ENCODE peak calls at places on chromosome 22, in seven cellular contexts. One of them, this sample, is unnamed.

GRCh38 chr22:17974703-17975372 is 49.5 kb downstream of the MICAL3 start:
- DNase-seq in upper lobe of right lung: no peak
- DNase-seq in RWPE1: no peak
- DNase-seq in WTC11: no peak
- DNase-seq in HuH-7.5: no peak
- DNase-seq in kidney epithelial cell: no peak
- DNase-seq in uterus: no peak
- DNase-seq in this sample: no peak

GRCh38 chr22:40204331-40205116 is 26.8 kb downstream of the TNRC6B start:
- DNase-seq in upper lobe of right lung: no peak
- DNase-seq in RWPE1: no peak
- DNase-seq in WTC11: no peak
- DNase-seq in HuH-7.5: peak; percentile 15
- DNase-seq in kidney epithelial cell: no peak
- DNase-seq in uterus: peak; percentile 34
- DNase-seq in this sample: no peak

GRCh38 chr22:48561676-48562075 is 1266.0 kb downstream of the BRD1 start:
- DNase-seq in upper lobe of right lung: no peak
- DNase-seq in RWPE1: no peak
- DNase-seq in WTC11: no peak
- DNase-seq in HuH-7.5: no peak
- DNase-seq in kidney epithelial cell: no peak
- DNase-seq in uterus: no peak
- DNase-seq in this sample: no peak

GRCh38 chr22:49738006-49738405 is 89.7 kb downstream of the BRD1 start:
- DNase-seq in upper lobe of right lung: peak; percentile 30
- DNase-seq in RWPE1: no peak
- DNase-seq in WTC11: no peak
- DNase-seq in HuH-7.5: no peak
- DNase-seq in kidney epithelial cell: no peak
- DNase-seq in uterus: no peak
- DNase-seq in this sample: no peak

GRCh38 chr22:46010951-46011626 is 34.1 kb upstream of the WNT7B start:
- DNase-seq in upper lobe of right lung: peak; percentile 62
- DNase-seq in RWPE1: no peak
- DNase-seq in WTC11: no peak
- DNase-seq in HuH-7.5: no peak
- DNase-seq in kidney epithelial cell: no peak
- DNase-seq in uterus: peak; percentile 29
- DNase-seq in this sample: no peak

GRCh38 chr22:24086310-24086709 is 75.2 kb downstream of the CABIN1 start:
- DNase-seq in upper lobe of right lung: peak; percentile 66
- DNase-seq in RWPE1: no peak
- DNase-seq in WTC11: no peak
- DNase-seq in HuH-7.5: no peak
- DNase-seq in kidney epithelial cell: no peak
- DNase-seq in uterus: no peak
- DNase-seq in this sample: no peak

GRCh38 chr22:40036591-40037225 is 42.0 kb downstream of the FAM83F start:
- DNase-seq in upper lobe of right lung: peak; percentile 74
- DNase-seq in RWPE1: peak; percentile 59
- DNase-seq in WTC11: peak; percentile 77
- DNase-seq in HuH-7.5: peak; percentile 60
- DNase-seq in kidney epithelial cell: no peak
- DNase-seq in uterus: peak; percentile 32
- DNase-seq in this sample: peak; percentile 74

GRCh38 chr22:38973289-38974169 is 8.6 kb upstream of the APOBEC3B start:
- DNase-seq in upper lobe of right lung: no peak
- DNase-seq in RWPE1: peak; percentile 33
- DNase-seq in WTC11: peak; percentile 62
- DNase-seq in HuH-7.5: no peak
- DNase-seq in kidney epithelial cell: no peak
- DNase-seq in uterus: no peak
- DNase-seq in this sample: peak; percentile 67

GRCh38 chr22:44697423-44698179 is 4.4 kb upstream of the PRR5 start:
- DNase-seq in upper lobe of right lung: peak; percentile 92
- DNase-seq in RWPE1: peak; percentile 53
- DNase-seq in WTC11: peak; percentile 93
- DNase-seq in HuH-7.5: peak; percentile 68
- DNase-seq in kidney epithelial cell: no peak
- DNase-seq in uterus: peak; percentile 76
- DNase-seq in this sample: peak; percentile 94

GRCh38 chr22:28977050-28977449 is 84.6 kb downstream of the C22orf31 start:
- DNase-seq in upper lobe of right lung: no peak
- DNase-seq in RWPE1: no peak
- DNase-seq in WTC11: no peak
- DNase-seq in HuH-7.5: no peak
- DNase-seq in kidney epithelial cell: no peak
- DNase-seq in uterus: no peak
- DNase-seq in this sample: no peak

GRCh38 chr22:47612136-47612910 is 849.9 kb downstream of the TBC1D22A start:
- DNase-seq in upper lobe of right lung: no peak
- DNase-seq in RWPE1: no peak
- DNase-seq in WTC11: no peak
- DNase-seq in HuH-7.5: no peak
- DNase-seq in kidney epithelial cell: no peak
- DNase-seq in uterus: no peak
- DNase-seq in this sample: no peak

GRCh38 chr22:23220485-23221350 is 40.4 kb downstream of the BCR start:
- DNase-seq in upper lobe of right lung: peak; percentile 70
- DNase-seq in RWPE1: no peak
- DNase-seq in WTC11: no peak
- DNase-seq in HuH-7.5: no peak
- DNase-seq in kidney epithelial cell: no peak
- DNase-seq in uterus: no peak
- DNase-seq in this sample: no peak

GRCh38 chr22:37690407-37690806 is 4.3 kb downstream of the NOL12 start:
- DNase-seq in upper lobe of right lung: no peak
- DNase-seq in RWPE1: no peak
- DNase-seq in WTC11: no peak
- DNase-seq in HuH-7.5: no peak
- DNase-seq in kidney epithelial cell: no peak
- DNase-seq in uterus: no peak
- DNase-seq in this sample: no peak

GRCh38 chr22:41021039-41021654 is 70.0 kb downstream of the RBX1 start:
- DNase-seq in upper lobe of right lung: peak; percentile 74
- DNase-seq in RWPE1: peak; percentile 6
- DNase-seq in WTC11: peak; percentile 32
- DNase-seq in HuH-7.5: no peak
- DNase-seq in kidney epithelial cell: no peak
- DNase-seq in uterus: peak; percentile 20
- DNase-seq in this sample: no peak

GRCh38 chr22:31122532-31123291 is at the start of gene INPP5J:
- DNase-seq in upper lobe of right lung: peak; percentile 74
- DNase-seq in RWPE1: peak; percentile 57
- DNase-seq in WTC11: peak; percentile 65
- DNase-seq in HuH-7.5: peak; percentile 92
- DNase-seq in kidney epithelial cell: no peak
- DNase-seq in uterus: peak; percentile 67
- DNase-seq in this sample: no peak